ENCODE peak calls at places on chromosomes 5 and 9, in ten cellular contexts. S, Z, J, T, L, I, B, D, O and G are unnamed samples.
A peak's percentile ranks its signal among the peaks of the same experiment; 100 is the strongest.

GRCh38 chr5:78245126-78245525 is 49.4 kb downstream of the AP3B1 start:
- DNase-seq in S (no peak), Z (no peak), J (no peak), T (no peak), L (no peak), I (peak; percentile 50), B (no peak), D (no peak), O (no peak), G (no peak)

GRCh38 chr5:143126121-143127019 is 277.1 kb downstream of the NR3C1 start:
- DNase-seq in S (no peak), Z (no peak), J (no peak), T (no peak), L (no peak), I (peak; percentile 39), B (no peak), D (no peak), O (no peak), G (no peak)

GRCh38 chr5:154397652-154398406 is 48.0 kb upstream of the SAP30L start:
- DNase-seq in S (no peak), Z (no peak), J (no peak), T (no peak), L (peak; percentile 71), I (no peak), B (no peak), D (no peak), O (peak; percentile 64), G (no peak)

GRCh38 chr9:3323714-3324113 is 202.1 kb downstream of the RFX3 start:
- DNase-seq in S (no peak), Z (no peak), J (no peak), T (no peak), L (no peak), I (no peak), B (no peak), D (no peak), O (no peak), G (no peak)

GRCh38 chr5:100313657-100314056 is 221.5 kb upstream of the FAM174A start:
- DNase-seq in S (no peak), Z (no peak), J (no peak), T (no peak), L (no peak), I (no peak), B (no peak), D (no peak), O (no peak), G (no peak)

GRCh38 chr5:173324115-173325001 is 3.9 kb downstream of the STC2 start:
- DNase-seq in S (peak; percentile 90), Z (peak; percentile 80), J (no peak), T (no peak), L (peak; percentile 98), I (peak; percentile 97), B (no peak), D (peak; percentile 83), O (peak; percentile 91), G (peak; percentile 90)

GRCh38 chr5:132466453-132467291 is 23.9 kb downstream of the IRF1 start:
- DNase-seq in S (peak; percentile 46), Z (peak; percentile 78), J (no peak), T (peak; percentile 88), L (peak; percentile 85), I (peak; percentile 78), B (no peak), D (peak; percentile 44), O (peak; percentile 51), G (no peak)

GRCh38 chr9:21160178-21160577 is 6.3 kb downstream of the IFNA21 start:
- DNase-seq in S (no peak), Z (no peak), J (no peak), T (peak; percentile 42), L (no peak), I (peak; percentile 69), B (no peak), D (peak; percentile 0), O (no peak), G (no peak)

GRCh38 chr5:93583799-93584530 is 943 bp downstream of the NR2F1 start:
- DNase-seq in S (no peak), Z (no peak), J (no peak), T (peak; percentile 40), L (peak; percentile 84), I (peak; percentile 69), B (peak; percentile 57), D (peak; percentile 49), O (peak; percentile 44), G (no peak)

GRCh38 chr5:66072031-66072430 is 72.1 kb upstream of the SREK1 start:
- DNase-seq in S (no peak), Z (no peak), J (no peak), T (no peak), L (no peak), I (no peak), B (no peak), D (peak; percentile 4), O (no peak), G (no peak)

DNA sequence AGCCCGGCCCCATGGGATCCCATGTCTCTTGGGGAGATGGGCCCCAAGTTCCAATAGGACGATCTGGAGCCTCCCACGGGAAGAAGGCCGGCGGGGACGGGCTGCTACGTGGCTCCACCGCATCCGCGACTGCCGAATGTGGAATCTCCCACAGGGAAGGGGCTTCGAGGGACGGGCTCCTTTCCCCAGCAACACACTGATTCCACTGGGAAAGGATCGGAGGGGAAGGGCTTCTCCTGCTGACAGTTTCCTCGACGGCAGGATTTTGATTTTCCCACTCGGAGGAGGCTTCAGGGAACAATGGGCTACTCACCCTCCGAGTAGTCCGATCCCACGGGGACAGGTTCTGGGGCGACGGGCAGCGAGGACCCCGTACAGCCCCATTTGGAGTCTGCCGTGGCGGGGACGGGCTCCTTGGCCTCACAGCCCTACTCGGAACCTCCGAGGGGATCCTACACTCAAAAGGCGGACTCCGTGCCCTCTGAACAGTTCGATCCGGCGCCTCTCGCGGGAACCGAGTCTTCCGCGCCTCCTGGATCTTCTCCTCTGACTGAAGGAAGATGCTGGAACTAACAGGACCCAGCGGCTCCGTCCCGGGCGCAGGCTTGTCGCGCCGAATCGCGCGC is 1.3 kb downstream of the PROB1 start:
- DNase-seq in S (no peak), Z (no peak), J (no peak), T (no peak), L (no peak), I (no peak), B (no peak), D (no peak), O (no peak), G (no peak)
- H3K4me3 ChIP-seq in S (peak overlapping the region; percentile 77), Z (peak overlapping the region; percentile 58), J (peak overlapping the region; percentile 76), T (peak overlapping the region; percentile 59), L (peak overlapping the region; percentile 57), I (peak overlapping the region; percentile 32), B (peak overlapping the region; percentile 87), D (peak overlapping the region; percentile 26), O (peak overlapping the region; percentile 73), G (peak overlapping the region; percentile 49)

GRCh38 chr9:113707953-113708695 is 168.0 kb upstream of the ZNF618 start:
- DNase-seq in S (no peak), Z (no peak), J (no peak), T (no peak), L (no peak), I (no peak), B (peak; percentile 2), D (no peak), O (no peak), G (no peak)

GRCh38 chr9:113705938-113706519 is 170.1 kb upstream of the ZNF618 start:
- DNase-seq in S (no peak), Z (no peak), J (no peak), T (no peak), L (no peak), I (no peak), B (no peak), D (no peak), O (no peak), G (no peak)

GRCh38 chr9:113705306-113705937 is 170.7 kb upstream of the ZNF618 start:
- DNase-seq in S (no peak), Z (no peak), J (no peak), T (no peak), L (no peak), I (no peak), B (no peak), D (no peak), O (no peak), G (no peak)

GRCh38 chr9:113701741-113702422 is 174.2 kb upstream of the ZNF618 start:
- DNase-seq in S (no peak), Z (no peak), J (no peak), T (no peak), L (no peak), I (no peak), B (no peak), D (peak; percentile 19), O (no peak), G (no peak)

GRCh38 chr9:113702423-113702755 is 173.7 kb upstream of the ZNF618 start:
- DNase-seq in S (no peak), Z (no peak), J (no peak), T (no peak), L (no peak), I (no peak), B (no peak), D (no peak), O (no peak), G (no peak)
- H3K4me3 ChIP-seq in S (no peak overlapping the region), Z (no peak overlapping the region), J (no peak overlapping the region), T (no peak overlapping the region), L (no peak overlapping the region), I (no peak overlapping the region), B (no peak overlapping the region), D (no peak overlapping the region), O (no peak overlapping the region), G (no peak overlapping the region)

DNA sequence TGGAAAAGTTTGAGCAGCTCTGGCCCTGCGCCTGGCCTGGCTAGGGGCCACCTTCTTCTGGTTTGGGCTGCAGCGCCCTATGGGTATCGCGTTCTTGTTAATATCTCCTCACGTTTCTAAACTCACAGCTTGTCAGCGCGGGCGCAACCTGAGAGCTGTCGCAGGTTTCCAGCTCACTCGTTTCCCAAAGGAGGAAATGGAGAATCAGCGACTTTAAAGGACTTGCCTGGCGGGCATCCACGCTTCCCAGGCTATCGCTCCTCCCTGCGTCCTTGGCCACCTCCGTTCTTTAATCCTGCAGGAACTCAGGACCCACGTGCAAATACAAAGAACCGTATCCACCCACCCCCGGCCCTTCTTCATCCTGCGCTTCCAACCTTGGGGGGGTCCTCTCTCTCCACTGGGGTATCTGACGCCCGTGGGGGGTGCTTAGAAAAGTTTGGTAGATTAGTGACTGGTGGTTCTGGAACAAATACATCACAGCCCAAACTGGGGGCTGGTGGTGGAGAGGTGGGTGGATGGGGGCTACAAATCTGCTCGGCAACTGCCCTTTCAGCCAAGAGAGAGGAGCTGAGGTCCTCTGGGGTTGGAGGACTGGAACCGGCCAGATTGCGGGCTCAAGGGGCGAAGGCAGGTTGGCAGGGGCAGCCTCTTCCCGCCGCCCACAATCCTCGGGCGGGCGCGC is 575 bp upstream of the PSAT1 start:
- DNase-seq in S (peak; percentile 37), Z (peak; percentile 70), J (no peak), T (no peak), L (peak; percentile 84), I (peak; percentile 76), B (peak; percentile 58), D (peak; percentile 35), O (peak; percentile 36), G (peak; percentile 53)
- H3K4me3 ChIP-seq in S (peak overlapping the region; percentile 69), Z (peak overlapping the region; percentile 66), J (peak overlapping the region; percentile 86), T (peak overlapping the region; percentile 69), L (peak overlapping the region; percentile 38), I (peak overlapping the region; percentile 72), B (peak overlapping the region; percentile 95), D (peak overlapping the region; percentile 84), O (peak overlapping the region; percentile 57), G (peak overlapping the region; percentile 78)

DNA sequence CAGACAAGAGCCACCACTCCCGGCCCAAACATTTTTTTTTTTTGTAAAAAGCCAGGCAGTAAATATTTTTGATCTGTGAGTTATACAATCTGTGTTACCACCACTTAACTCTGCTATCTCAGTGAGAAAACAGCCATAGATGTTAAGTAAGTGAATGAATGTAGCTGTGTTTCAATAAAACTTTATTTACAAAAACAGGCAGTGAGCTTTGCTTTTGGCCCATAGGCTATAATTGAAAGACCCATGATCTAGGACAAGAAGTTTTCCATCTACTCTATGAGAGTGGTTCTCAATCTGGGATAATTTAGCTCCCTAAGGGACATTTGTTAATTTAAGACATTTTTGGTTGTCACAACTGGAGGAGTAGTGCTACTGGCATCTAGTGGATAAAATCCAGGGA is 91.0 kb downstream of the TMC1 start:
- DNase-seq in S (no peak), Z (no peak), J (no peak), T (no peak), L (no peak), I (no peak), B (no peak), D (no peak), O (no peak), G (no peak)
- H3K4me3 ChIP-seq in S (no peak overlapping the region), Z (no peak overlapping the region), J (no peak overlapping the region), T (no peak overlapping the region), L (no peak overlapping the region), I (no peak overlapping the region), B (no peak overlapping the region), D (no peak overlapping the region), O (no peak overlapping the region), G (no peak overlapping the region)